ENCODE peak calls at places on chromosomes 2 and 18, in four cellular contexts. M is HFF-Myc, U is AG09309, P is B cell. X is an unnamed sample.

GRCh38 chr2:96507957-96508520 is 2.9 kb upstream of the NEURL3 start:
- DNase-seq in M (no peak), U (no peak), P (peak), X (peak)

GRCh38 chr2:99662761-99663341 is 173.0 kb upstream of the REV1 start:
- DNase-seq in M (peak), U (peak), P (no peak), X (no peak)

GRCh38 chr2:120558892-120559291 is 176.8 kb upstream of the GLI2 start:
- DNase-seq in M (no peak), U (no peak), P (no peak), X (no peak)

GRCh38 chr2:151198646-151199045 is 63.0 kb downstream of the RBM43 start:
- DNase-seq in M (no peak), U (no peak), P (no peak), X (no peak)

GRCh38 chr2:187379869-187380268 is 68.2 kb downstream of the CALCRL start:
- DNase-seq in M (no peak), U (no peak), P (no peak), X (no peak)

GRCh38 chr2:27191107-27191829 is 20.6 kb upstream of the ATRAID start:
- DNase-seq in M (no peak), U (no peak), P (peak), X (peak)

GRCh38 chr18:45755936-45756335 is 32.0 kb downstream of the SLC14A1 start:
- DNase-seq in M (no peak), U (no peak), P (no peak), X (no peak)

GRCh38 chr2:197850882-197851281 is 46.5 kb downstream of the PLCL1 start:
- DNase-seq in M (no peak), U (no peak), P (no peak), X (no peak)

GRCh38 chr2:217634871-217635270 is 367.9 kb downstream of the TNS1 start:
- DNase-seq in M (no peak), U (no peak), P (no peak), X (no peak)

GRCh38 chr2:85222792-85223191 is 89.6 kb downstream of the TCF7L1 start:
- DNase-seq in M (no peak), U (no peak), P (no peak), X (no peak)

GRCh38 chr2:47026738-47027531 is 111.3 kb upstream of the MCFD2 start:
- DNase-seq in M (no peak), U (no peak), P (no peak), X (no peak)

GRCh38 chr18:55634545-55634944 is 46.6 kb upstream of the TCF4 start:
- DNase-seq in M (peak), U (peak), P (no peak), X (no peak)

GRCh38 chr2:172160839-172161238 is 58.1 kb upstream of the DLX2 start:
- DNase-seq in M (no peak), U (no peak), P (no peak), X (no peak)

GRCh38 chr2:73811878-73812277 is 16.9 kb upstream of the STAMBP start:
- DNase-seq in M (no peak), U (no peak), P (no peak), X (no peak)

GRCh38 chr2:170512271-170512670 is 202.9 kb upstream of the SP5 start:
- DNase-seq in M (no peak), U (no peak), P (no peak), X (no peak)

GRCh38 chr18:12679183-12679786 is 21.4 kb upstream of the SPIRE1 start:
- DNase-seq in M (no peak), U (no peak), P (no peak), X (no peak)

GRCh38 chr18:10047237-10047636 is 133.4 kb downstream of the VAPA start:
- DNase-seq in M (peak), U (no peak), P (no peak), X (no peak)

GRCh38 chr18:48410095-48410920 is 1.1 kb upstream of the ZBTB7C start:
- DNase-seq in M (peak), U (no peak), P (peak), X (peak)

GRCh38 chr2:216694201-216694825 is 1.0 kb downstream of the IGFBP5 start:
- DNase-seq in M (no peak), U (no peak), P (no peak), X (no peak)

GRCh38 chr18:43705850-43706249 is 428.6 kb upstream of the SYT4 start:
- DNase-seq in M (no peak), U (no peak), P (no peak), X (no peak)

GRCh38 chr2:7010376-7010775 is 93.2 kb downstream of the RNF144A start:
- DNase-seq in M (no peak), U (peak), P (no peak), X (no peak)

GRCh38 chr18:51668632-51669031 is 471.2 kb upstream of the MEX3C start:
- DNase-seq in M (no peak), U (no peak), P (no peak), X (no peak)

GRCh38 chr2:191421950-191422349 is 176.7 kb downstream of the MYO1B start:
- DNase-seq in M (no peak), U (no peak), P (no peak), X (no peak)

GRCh38 chr2:169776483-169776802 is 22.2 kb upstream of the SSB start:
- DNase-seq in M (no peak), U (no peak), P (no peak), X (no peak)

GRCh38 chr2:17539596-17539992 is 902 bp upstream of the VSNL1 start:
- DNase-seq in M (no peak), U (no peak), P (no peak), X (peak)

GRCh38 chr2:3491716-3492474 is 27.4 kb downstream of the ADI1 start:
- DNase-seq in M (no peak), U (no peak), P (no peak), X (peak)

GRCh38 chr2:178899664-178900063 is 92.4 kb upstream of the TTN start:
- DNase-seq in M (no peak), U (no peak), P (no peak), X (no peak)

GRCh38 chr18:3703732-3704176 is 253.8 kb downstream of the TGIF1 start:
- DNase-seq in M (peak), U (peak), P (peak), X (peak)

GRCh38 chr18:63320690-63321265 is 1.2 kb upstream of the BCL2 start:
- DNase-seq in M (no peak), U (no peak), P (no peak), X (peak)

GRCh38 chr2:156098506-156098905 is 234.0 kb downstream of the NR4A2 start:
- DNase-seq in M (no peak), U (no peak), P (no peak), X (no peak)

GRCh38 chr2:96962567-96963203 is 23.7 kb downstream of the FAM178B start:
- DNase-seq in M (no peak), U (no peak), P (no peak), X (no peak)

GRCh38 chr2:239896075-239896474 is 129.1 kb downstream of the NDUFA10 start:
- DNase-seq in M (no peak), U (no peak), P (no peak), X (no peak)

GRCh38 chr2:24016376-24016761 is 6.5 kb downstream of the MFSD2B start:
- DNase-seq in M (no peak), U (no peak), P (no peak), X (no peak)

GRCh38 chr2:241041557-241042158 is 43.2 kb downstream of the SNED1 start:
- DNase-seq in M (no peak), U (no peak), P (peak), X (peak)

GRCh38 chr2:16718551-16719404 is 53.1 kb upstream of the CYRIA start:
- DNase-seq in M (no peak), U (no peak), P (no peak), X (no peak)

GRCh38 chr2:104597942-104598341 is 256.0 kb upstream of the POU3F3 start:
- DNase-seq in M (no peak), U (no peak), P (no peak), X (no peak)

GRCh38 chr18:7904529-7904928 is 337.4 kb downstream of the PTPRM start:
- DNase-seq in M (peak), U (peak), P (no peak), X (no peak)

GRCh38 chr2:30994227-30995056 is 143.8 kb downstream of the GALNT14 start:
- DNase-seq in M (no peak), U (no peak), P (no peak), X (no peak)

GRCh38 chr2:223618172-223619035 is 16.2 kb upstream of the SCG2 start:
- DNase-seq in M (no peak), U (no peak), P (no peak), X (no peak)
- TF ChIP-seq CTCF in M (no peak), U (no peak), P (no peak), X (no peak)

DNA sequence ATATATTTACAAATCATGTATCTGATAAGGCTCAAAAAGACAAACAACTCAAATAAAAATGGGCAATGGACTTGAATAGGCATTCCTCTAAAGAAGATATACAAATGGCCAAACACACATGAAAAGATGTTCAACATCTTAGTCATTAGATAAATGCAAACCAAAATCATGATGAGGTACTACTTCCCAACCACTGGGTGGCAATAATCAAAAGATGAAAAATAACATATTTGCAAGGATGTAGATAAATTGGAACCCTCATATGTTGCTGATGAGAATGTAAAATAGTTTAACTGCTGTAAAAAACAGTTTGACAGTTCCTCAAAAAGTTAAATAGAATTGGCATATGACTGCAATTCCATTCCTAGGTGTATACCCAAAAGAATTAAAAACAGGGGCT is 132.3 kb downstream of the TTC32 start:
- DNase-seq in M (no peak), U (no peak), P (no peak), X (no peak)
- TF ChIP-seq CTCF in M (no peak), U (no peak), P (no peak), X (no peak)

GRCh38 chr2:54115284-54116137 is at the start of gene ACYP2:
- DNase-seq in M (peak), U (peak), P (peak), X (peak)
- TF ChIP-seq CTCF in M (peak), U (peak), P (no peak), X (no peak)

DNA sequence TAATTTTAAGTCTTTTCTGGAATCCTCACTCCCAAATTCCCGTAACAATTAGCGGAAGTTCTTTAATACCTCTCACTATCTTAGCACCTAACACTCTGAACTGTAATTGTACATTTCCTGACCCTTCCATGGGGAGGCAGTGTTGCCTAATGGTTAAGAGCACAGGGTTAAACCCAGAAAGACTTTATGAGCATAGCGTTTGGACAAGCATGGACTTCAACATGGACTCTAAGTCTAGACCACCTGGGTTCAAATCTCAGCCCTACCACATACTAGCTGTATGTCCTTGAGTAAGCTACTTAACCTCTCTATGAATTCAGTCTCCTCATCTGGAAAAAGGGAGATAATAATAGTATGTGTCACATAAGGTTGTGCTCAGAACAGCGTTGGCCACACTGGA is 13.0 kb downstream of the ANTXR1 start:
- DNase-seq in M (no peak), U (no peak), P (peak), X (peak)
- TF ChIP-seq CTCF in M (peak), U (peak), P (peak), X (peak)

GRCh38 chr2:157792345-157793052 is 83.6 kb downstream of the ACVR1 start:
- DNase-seq in M (no peak), U (peak), P (no peak), X (no peak)

GRCh38 chr2:157789933-157790511 is 86.1 kb downstream of the ACVR1 start:
- DNase-seq in M (no peak), U (no peak), P (no peak), X (no peak)

GRCh38 chr2:157790780-157791179 is 85.3 kb downstream of the ACVR1 start:
- DNase-seq in M (no peak), U (no peak), P (no peak), X (no peak)

GRCh38 chr2:157789161-157789720 is 86.9 kb downstream of the ACVR1 start:
- DNase-seq in M (no peak), U (no peak), P (no peak), X (no peak)

GRCh38 chr2:157793053-157793612 is 83.0 kb downstream of the ACVR1 start:
- DNase-seq in M (no peak), U (no peak), P (no peak), X (no peak)
- TF ChIP-seq CTCF in M (peak), U (peak), P (no peak), X (no peak)

GRCh38 chr2:135845257-135845656 is 8.3 kb upstream of the LCT start:
- DNase-seq in M (no peak), U (no peak), P (no peak), X (no peak)
- TF ChIP-seq CTCF in M (no peak), U (no peak), P (no peak), X (no peak)

X was measured in GM10248.